ENCODE peak calls at places on chromosome 9, in nine cellular contexts. N is heart right ventricle, L is GM23248, D is stomach, K is uterus, A is heart left ventricle, M is GM23338, V is MG63, B is spleen. I is an unnamed sample. For H3K27me3, the result is how much of the 10 kb centered on the place peaks cover.

GRCh38 chr9:105438136-105438839 is 9.5 kb upstream of the FSD1L start:
- DNase-seq in N (no peak), L (peak), D (no peak), K (no peak), A (no peak), M (no peak), V (no peak), B (no peak), I (no peak)

GRCh38 chr9:130746434-130747212 is 53.0 kb downstream of the EXOSC2 start:
- DNase-seq in N (no peak), L (no peak), D (no peak), K (no peak), A (no peak), M (no peak), V (no peak), B (no peak), I (no peak)

GRCh38 chr9:97710356-97711222 is 13.4 kb upstream of the XPA start:
- DNase-seq in N (no peak), L (peak), D (peak), K (peak), A (no peak), M (peak), V (peak), B (no peak), I (peak)

GRCh38 chr9:99001892-99002291 is 58.2 kb downstream of the COL15A1 start:
- DNase-seq in N (no peak), L (no peak), D (no peak), K (no peak), A (no peak), M (peak), V (no peak), B (no peak), I (no peak)

GRCh38 chr9:98983295-98984268 is 39.9 kb downstream of the COL15A1 start:
- DNase-seq in N (no peak), L (peak), D (no peak), K (no peak), A (no peak), M (no peak), V (peak), B (no peak), I (no peak)

GRCh38 chr9:4662108-4662988 is at the start of gene PLPP6:
- DNase-seq in N (peak), L (peak), D (peak), K (peak), A (peak), M (peak), V (peak), B (peak), I (peak)

GRCh38 chr9:107174441-107174840 is 108.6 kb upstream of the RAD23B start:
- DNase-seq in N (no peak), L (peak), D (no peak), K (no peak), A (no peak), M (no peak), V (no peak), B (no peak), I (no peak)

GRCh38 chr9:109117856-109118801 is 1.6 kb downstream of the TMEM245 start:
- DNase-seq in N (no peak), L (peak), D (no peak), K (peak), A (peak), M (peak), V (peak), B (no peak), I (peak)

GRCh38 chr9:121686930-121687541 is 35.6 kb downstream of the DAB2IP start:
- DNase-seq in N (peak), L (peak), D (peak), K (peak), A (peak), M (peak), V (peak), B (peak), I (peak)

GRCh38 chr9:131667576-131667975 is 72.3 kb downstream of the RAPGEF1 start:
- DNase-seq in N (no peak), L (peak), D (no peak), K (no peak), A (no peak), M (no peak), V (no peak), B (no peak), I (peak)

GRCh38 chr9:13351768-13352386 is 72.4 kb upstream of the MPDZ start:
- DNase-seq in N (no peak), L (peak), D (no peak), K (no peak), A (no peak), M (peak), V (peak), B (no peak), I (no peak)

GRCh38 chr9:90925581-90926257 is 124.1 kb downstream of the SYK start:
- DNase-seq in N (no peak), L (peak), D (no peak), K (no peak), A (no peak), M (no peak), V (no peak), B (no peak), I (no peak)

GRCh38 chr9:23220957-23221356 is 605.1 kb downstream of the ELAVL2 start:
- DNase-seq in N (no peak), L (no peak), D (no peak), K (no peak), A (no peak), M (no peak), V (no peak), B (no peak), I (no peak)

GRCh38 chr9:89661956-89662717 is 57.3 kb downstream of the GADD45G start:
- DNase-seq in N (peak), L (peak), D (peak), K (peak), A (peak), M (peak), V (peak), B (peak), I (peak)

GRCh38 chr9:18478517-18479361 is 4.8 kb downstream of the ADAMTSL1 start:
- DNase-seq in N (no peak), L (peak), D (no peak), K (no peak), A (no peak), M (no peak), V (peak), B (no peak), I (no peak)

GRCh38 chr9:16217933-16218830 is 652.3 kb downstream of the BNC2 start:
- DNase-seq in N (no peak), L (peak), D (no peak), K (no peak), A (no peak), M (no peak), V (peak), B (no peak), I (no peak)

GRCh38 chr9:129751841-129752801 is 721 bp downstream of the PTGES start:
- DNase-seq in N (no peak), L (peak), D (peak), K (no peak), A (no peak), M (no peak), V (no peak), B (no peak), I (no peak)

GRCh38 chr9:120065151-120065550 is 514.8 kb downstream of the CDK5RAP2 start:
- DNase-seq in N (no peak), L (no peak), D (no peak), K (no peak), A (no peak), M (no peak), V (no peak), B (no peak), I (no peak)

GRCh38 chr9:101119206-101119819 is 90.8 kb downstream of the PLPPR1 start:
- DNase-seq in N (peak), L (peak), D (peak), K (no peak), A (peak), M (peak), V (peak), B (no peak), I (peak)

GRCh38 chr9:135790850-135791249 is 88.9 kb downstream of the KCNT1 start:
- DNase-seq in N (no peak), L (no peak), D (no peak), K (no peak), A (no peak), M (no peak), V (no peak), B (no peak), I (no peak)

GRCh38 chr9:85715587-85715986 is 26.2 kb downstream of the AGTPBP1 start:
- DNase-seq in N (no peak), L (no peak), D (no peak), K (no peak), A (no peak), M (no peak), V (no peak), B (no peak), I (no peak)

GRCh38 chr9:130681769-130682489 is 11.7 kb upstream of the EXOSC2 start:
- DNase-seq in N (no peak), L (no peak), D (no peak), K (no peak), A (no peak), M (peak), V (no peak), B (no peak), I (no peak)

GRCh38 chr9:33172735-33173238 is 5.7 kb upstream of the B4GALT1 start:
- DNase-seq in N (no peak), L (no peak), D (no peak), K (no peak), A (no peak), M (no peak), V (no peak), B (no peak), I (no peak)

GRCh38 chr9:7570107-7570720 is 229.4 kb downstream of the DMAC1 start:
- DNase-seq in N (no peak), L (peak), D (peak), K (no peak), A (peak), M (peak), V (peak), B (no peak), I (peak)

GRCh38 chr9:83041771-83042170 is 21.2 kb downstream of the RASEF start:
- DNase-seq in N (no peak), L (no peak), D (no peak), K (no peak), A (no peak), M (no peak), V (no peak), B (no peak), I (no peak)

GRCh38 chr9:88534456-88535225 is at the start of gene NXNL2:
- DNase-seq in N (peak), L (peak), D (peak), K (peak), A (peak), M (peak), V (peak), B (peak), I (peak)

GRCh38 chr9:136047076-136047774 is 47.9 kb downstream of the NACC2 start:
- DNase-seq in N (no peak), L (no peak), D (peak), K (no peak), A (no peak), M (no peak), V (no peak), B (no peak), I (no peak)

GRCh38 chr9:98894766-98895165 is 48.9 kb upstream of the COL15A1 start:
- DNase-seq in N (no peak), L (no peak), D (no peak), K (no peak), A (no peak), M (no peak), V (no peak), B (no peak), I (no peak)

GRCh38 chr9:128551652-128552152 is 685 bp upstream of the SPTAN1 start:
- DNase-seq in N (no peak), L (no peak), D (no peak), K (no peak), A (no peak), M (no peak), V (no peak), B (no peak), I (peak)

GRCh38 chr9:87080512-87081225 is 133.4 kb upstream of the GAS1 start:
- DNase-seq in N (no peak), L (peak), D (no peak), K (no peak), A (no peak), M (peak), V (no peak), B (no peak), I (peak)

GRCh38 chr9:35689601-35690446 is at the start of gene TPM2:
- DNase-seq in N (peak), L (peak), D (peak), K (peak), A (peak), M (peak), V (peak), B (no peak), I (peak)

GRCh38 chr9:98742325-98743280 is 33.9 kb upstream of the GABBR2 start:
- DNase-seq in N (no peak), L (peak), D (no peak), K (no peak), A (no peak), M (no peak), V (no peak), B (no peak), I (no peak)

GRCh38 chr9:114696814-114697544 is 15.0 kb upstream of the TEX48 start:
- DNase-seq in N (no peak), L (peak), D (no peak), K (no peak), A (no peak), M (no peak), V (no peak), B (no peak), I (no peak)

GRCh38 chr9:130741024-130741305 is 47.4 kb downstream of the EXOSC2 start:
- DNase-seq in N (no peak), L (no peak), D (no peak), K (no peak), A (no peak), M (no peak), V (no peak), B (no peak), I (no peak)

GRCh38 chr9:126052791-126053190 is 273.8 kb upstream of the MVB12B start:
- DNase-seq in N (no peak), L (no peak), D (no peak), K (no peak), A (no peak), M (no peak), V (no peak), B (peak), I (no peak)

GRCh38 chr9:126049088-126049487 is 277.5 kb upstream of the MVB12B start:
- DNase-seq in N (no peak), L (no peak), D (no peak), K (no peak), A (no peak), M (no peak), V (no peak), B (no peak), I (no peak)

GRCh38 chr9:126051446-126052130 is 275.0 kb upstream of the MVB12B start:
- DNase-seq in N (no peak), L (no peak), D (no peak), K (no peak), A (no peak), M (no peak), V (no peak), B (peak), I (no peak)

GRCh38 chr9:126050605-126050990 is 276.0 kb upstream of the MVB12B start:
- DNase-seq in N (no peak), L (no peak), D (no peak), K (no peak), A (no peak), M (no peak), V (no peak), B (peak), I (no peak)

GRCh38 chr9:126049896-126050604 is 276.6 kb upstream of the MVB12B start:
- DNase-seq in N (no peak), L (no peak), D (no peak), K (no peak), A (no peak), M (no peak), V (no peak), B (peak), I (no peak)
- H3K27me3 ChIP-seq in N (under half), L (under half), D (under half), K (under half), A (under half), M (under half), V (under half), B (under half), I (under half)

DNA sequence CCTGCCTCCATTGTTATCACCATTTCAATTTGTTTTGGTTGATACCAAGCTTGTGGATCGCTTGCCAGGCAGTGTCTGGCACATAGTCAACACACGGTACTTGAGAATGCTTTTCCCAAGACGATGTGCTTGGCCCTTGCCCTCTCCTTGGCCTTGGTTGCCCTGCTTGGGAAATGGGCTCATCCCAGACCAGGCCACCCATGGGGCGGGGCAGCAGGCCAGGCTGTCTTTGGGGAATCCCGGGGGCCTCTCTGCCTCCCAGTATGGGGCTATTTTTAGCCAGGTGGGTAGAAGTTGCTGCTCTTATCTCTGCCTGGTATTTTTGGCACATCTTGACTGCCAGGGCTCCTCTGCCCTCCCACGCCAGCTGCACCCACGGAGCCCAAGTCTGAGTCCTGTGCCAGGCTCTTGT is 49.9 kb downstream of the LMX1B start:
- DNase-seq in N (peak), L (no peak), D (peak), K (no peak), A (peak), M (no peak), V (peak), B (no peak), I (no peak)
- H3K27me3 ChIP-seq in N (under half), L (under half), D (under half), K (under half), A (under half), M (under half), V (under half), B (half or more), I (under half)

GRCh38 chr9:132795511-132796303 is 82.4 kb downstream of the AK8 start:
- DNase-seq in N (no peak), L (no peak), D (no peak), K (no peak), A (no peak), M (no peak), V (no peak), B (no peak), I (no peak)

GRCh38 chr9:132794730-132795380 is 83.2 kb downstream of the AK8 start:
- DNase-seq in N (no peak), L (no peak), D (no peak), K (no peak), A (no peak), M (peak), V (no peak), B (no peak), I (no peak)

GRCh38 chr9:132798817-132799790 is 79.0 kb downstream of the AK8 start:
- DNase-seq in N (no peak), L (no peak), D (peak), K (no peak), A (no peak), M (peak), V (no peak), B (no peak), I (peak)

GRCh38 chr9:132800038-132800648 is 77.9 kb downstream of the AK8 start:
- DNase-seq in N (peak), L (peak), D (peak), K (peak), A (peak), M (peak), V (peak), B (peak), I (peak)

GRCh38 chr9:132797861-132798659 is 80.0 kb downstream of the AK8 start:
- DNase-seq in N (no peak), L (peak), D (no peak), K (no peak), A (no peak), M (no peak), V (no peak), B (no peak), I (no peak)
- H3K27me3 ChIP-seq in N (under half), L (under half), D (under half), K (under half), A (under half), M (under half), V (under half), B (under half), I (under half)

GRCh38 chr9:37030591-37030939 is 3.5 kb downstream of the PAX5 start:
- DNase-seq in N (no peak), L (no peak), D (no peak), K (no peak), A (no peak), M (peak), V (no peak), B (peak), I (no peak)

GRCh38 chr9:37031081-37031480 is 3.0 kb downstream of the PAX5 start:
- DNase-seq in N (no peak), L (no peak), D (no peak), K (no peak), A (no peak), M (no peak), V (no peak), B (no peak), I (no peak)

GRCh38 chr9:37029304-37029775 is 4.7 kb downstream of the PAX5 start:
- DNase-seq in N (no peak), L (no peak), D (no peak), K (no peak), A (no peak), M (peak), V (no peak), B (peak), I (no peak)

GRCh38 chr9:37028425-37029031 is 5.5 kb downstream of the PAX5 start:
- DNase-seq in N (no peak), L (no peak), D (no peak), K (no peak), A (no peak), M (peak), V (no peak), B (peak), I (no peak)

GRCh38 chr9:37029776-37030590 is 4.1 kb downstream of the PAX5 start:
- DNase-seq in N (no peak), L (peak), D (no peak), K (no peak), A (no peak), M (peak), V (no peak), B (peak), I (no peak)
- H3K27me3 ChIP-seq in N (half or more), L (half or more), D (half or more), K (half or more), A (half or more), M (half or more), V (under half), B (half or more), I (half or more)

GRCh38 chr9:77015291-77016048 is 4.0 kb upstream of the FOXB2 start:
- DNase-seq in N (no peak), L (no peak), D (no peak), K (no peak), A (no peak), M (peak), V (peak), B (no peak), I (no peak)

GRCh38 chr9:77016111-77016525 is 3.3 kb upstream of the FOXB2 start:
- DNase-seq in N (no peak), L (no peak), D (no peak), K (no peak), A (no peak), M (peak), V (no peak), B (no peak), I (no peak)

GRCh38 chr9:77017505-77017894 is 2.0 kb upstream of the FOXB2 start:
- DNase-seq in N (no peak), L (no peak), D (no peak), K (no peak), A (no peak), M (no peak), V (no peak), B (no peak), I (no peak)

GRCh38 chr9:77018058-77019009 is 1.1 kb upstream of the FOXB2 start:
- DNase-seq in N (no peak), L (peak), D (no peak), K (no peak), A (no peak), M (peak), V (no peak), B (no peak), I (no peak)

GRCh38 chr9:77016526-77017504 is 2.6 kb upstream of the FOXB2 start:
- DNase-seq in N (no peak), L (no peak), D (no peak), K (no peak), A (no peak), M (peak), V (no peak), B (no peak), I (no peak)
- H3K27me3 ChIP-seq in N (half or more), L (half or more), D (half or more), K (half or more), A (half or more), M (half or more), V (under half), B (half or more), I (half or more)